ENCODE peak calls at places on chromosome 20, in seven cellular contexts. E is left ventricle myocardium inferior, W is Peyer's patch, H is A549, X is brain microvascular endothelial cell, U is coronary artery, Q is heart left ventricle. A is an unnamed sample.

GRCh38 chr20:62129731-62130531 is 7.7 kb downstream of the LSM14B start:
- DNase-seq in E (no peak), W (no peak), H (no peak), X (no peak), U (no peak), Q (no peak), A (no peak)

GRCh38 chr20:47353697-47354387 is 2.7 kb downstream of the ZMYND8 start:
- DNase-seq in E (no peak), W (no peak), H (no peak), X (no peak), U (no peak), Q (no peak), A (peak)

GRCh38 chr20:40814328-40814960 is 125.4 kb upstream of the MAFB start:
- DNase-seq in E (no peak), W (no peak), H (no peak), X (no peak), U (peak), Q (no peak), A (no peak)

GRCh38 chr20:24943196-24943595 is 5.9 kb upstream of the CST7 start:
- DNase-seq in E (no peak), W (no peak), H (no peak), X (no peak), U (no peak), Q (no peak), A (no peak)

GRCh38 chr20:25018841-25019240 is 26.3 kb upstream of the APMAP start:
- DNase-seq in E (no peak), W (peak), H (no peak), X (no peak), U (no peak), Q (peak), A (no peak)

GRCh38 chr20:4699957-4700356 is 21.8 kb upstream of the PRND start:
- DNase-seq in E (no peak), W (no peak), H (no peak), X (no peak), U (no peak), Q (no peak), A (no peak)

GRCh38 chr20:44209691-44210421 is 715 bp downstream of the OSER1 start:
- DNase-seq in E (no peak), W (no peak), H (peak), X (peak), U (no peak), Q (no peak), A (no peak)

GRCh38 chr20:54107181-54107580 is 36.8 kb upstream of the BCAS1 start:
- DNase-seq in E (no peak), W (no peak), H (no peak), X (no peak), U (no peak), Q (no peak), A (no peak)

DNA sequence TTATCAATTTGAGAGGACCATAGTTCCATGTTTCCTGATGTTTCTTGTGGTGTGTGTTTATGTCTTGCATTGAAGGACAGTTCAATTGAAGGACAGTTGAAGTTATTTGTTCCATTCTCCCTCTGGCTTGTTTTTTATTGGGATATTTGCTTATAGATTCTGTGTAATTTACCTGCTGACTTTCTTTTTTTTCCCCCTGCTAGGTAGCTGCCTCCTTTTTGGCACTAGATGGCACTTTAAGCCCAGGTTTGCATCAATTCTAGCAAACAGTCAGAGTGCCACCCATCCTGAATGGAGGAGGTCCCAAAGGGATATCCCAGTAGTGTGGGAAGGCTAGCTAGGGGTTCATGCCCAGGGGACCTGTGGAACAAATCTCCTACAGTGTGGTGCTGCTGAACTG is 78.1 kb downstream of the CFAP61 start:
- DNase-seq in E (no peak), W (no peak), H (peak), X (peak), U (no peak), Q (no peak), A (no peak)
- TF ChIP-seq CTCF in E (peak), W (no peak), H (peak), X (peak), U (no peak), Q (no peak), A (no peak)

DNA sequence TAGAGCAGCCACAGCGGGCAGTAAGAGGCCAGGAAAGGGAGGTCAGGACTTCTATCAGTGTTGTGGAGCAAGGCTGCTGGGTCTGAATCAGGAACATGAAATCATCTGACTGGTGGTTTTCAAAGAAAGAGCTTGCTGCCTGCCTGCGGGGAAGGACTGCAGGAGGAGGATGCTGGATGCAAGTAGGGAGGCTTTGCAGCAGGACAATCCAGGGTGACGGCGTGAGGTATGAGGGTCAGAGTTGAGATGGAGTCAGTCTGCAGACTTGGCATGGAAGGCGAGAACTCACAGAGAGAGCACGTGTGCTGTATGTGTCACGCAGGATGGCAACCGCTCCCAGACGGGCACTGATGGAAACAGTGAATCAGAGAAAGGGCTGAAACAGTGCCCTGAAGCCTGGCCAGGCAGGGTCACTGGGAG is 59.2 kb upstream of the CD93 start:
- DNase-seq in E (no peak), W (no peak), H (no peak), X (peak), U (peak), Q (no peak), A (no peak)
- H3K27ac ChIP-seq in E (no peak), W (no peak), H (peak), X (peak), U (peak), Q (no peak), A (peak)

GRCh38 chr20:7094438-7094997 is 327.0 kb downstream of the BMP2 start:
- DNase-seq in E (no peak), W (no peak), H (peak), X (peak), U (no peak), Q (no peak), A (peak)
- TF ChIP-seq CTCF in E (peak), W (peak), H (peak), X (peak), U (no peak), Q (no peak), A (peak)

GRCh38 chr20:23925789-23926525 is 46.4 kb upstream of the CST5 start:
- DNase-seq in E (no peak), W (no peak), H (no peak), X (no peak), U (peak), Q (no peak), A (no peak)

GRCh38 chr20:23923311-23923710 is 43.8 kb upstream of the CST5 start:
- DNase-seq in E (no peak), W (no peak), H (no peak), X (no peak), U (peak), Q (no peak), A (no peak)

GRCh38 chr20:23926526-23926880 is 47.0 kb upstream of the CST5 start:
- DNase-seq in E (no peak), W (no peak), H (no peak), X (no peak), U (peak), Q (no peak), A (no peak)

GRCh38 chr20:23924751-23925150 is 45.2 kb upstream of the CST5 start:
- DNase-seq in E (no peak), W (no peak), H (no peak), X (no peak), U (peak), Q (no peak), A (no peak)

GRCh38 chr20:23923891-23924435 is 44.4 kb upstream of the CST5 start:
- DNase-seq in E (no peak), W (no peak), H (no peak), X (no peak), U (peak), Q (no peak), A (no peak)
- H3K27ac ChIP-seq in E (no peak), W (no peak), H (no peak), X (no peak), U (no peak), Q (no peak), A (no peak)

DNA sequence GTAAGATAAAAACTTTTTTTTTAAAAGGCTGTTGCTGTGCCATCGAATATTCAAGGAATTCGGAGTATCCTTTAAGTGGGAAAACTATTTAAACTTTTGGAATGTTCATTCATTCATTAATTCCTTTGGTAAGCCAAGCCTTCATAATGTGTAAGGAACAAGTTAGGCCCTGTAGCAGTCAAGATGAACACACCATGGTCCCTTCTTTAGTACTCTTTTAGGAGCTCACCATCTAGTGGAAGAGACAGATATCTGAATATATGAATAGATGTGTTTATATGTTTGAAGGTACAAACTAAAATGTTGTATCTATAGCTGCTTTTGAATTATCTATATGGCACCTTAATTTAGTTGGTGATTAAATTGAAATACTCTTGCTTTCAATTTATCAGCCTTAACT is 5.8 kb downstream of the SPO11 start:
- DNase-seq in E (no peak), W (no peak), H (peak), X (no peak), U (no peak), Q (no peak), A (peak)
- TF ChIP-seq CTCF in E (no peak), W (no peak), H (peak), X (no peak), U (no peak), Q (no peak), A (peak)

A was measured in RWPE1.